ENCODE peak calls at places on chromosomes 5 and 9, in six cellular contexts. I is A549; G is HAP-1; L is mammary epithelial cell; E is CD4-positive, CD25-positive, alpha-beta regulatory T cell; S is CD8-positive, alpha-beta T cell. Y is an unnamed sample. For H3K4me1, the result is how much of the 10 kb centered on the place peaks cover.

GRCh38 chr5:153222956-153223355 is 267.5 kb upstream of the GRIA1 start:
- DNase-seq in L (peak), E (no peak), I (no peak), S (no peak), G (no peak), Y (peak)

GRCh38 chr9:27033815-27034403 is 28.4 kb upstream of the LRRC19 start:
- DNase-seq in L (peak), G (peak), S (peak), E (peak), I (peak), Y (peak)

GRCh38 chr5:127299678-127300077 is 9.1 kb downstream of the MEGF10 start:
- DNase-seq in L (no peak), E (no peak), G (no peak), S (no peak), I (no peak), Y (no peak)

GRCh38 chr9:124805186-124805585 is 28.3 kb downstream of the OLFML2A start:
- DNase-seq in L (no peak), I (no peak), G (no peak), S (no peak), E (no peak), Y (peak)

GRCh38 chr5:64207978-64208377 is 42.3 kb downstream of the RNF180 start:
- DNase-seq in G (no peak), E (no peak), S (no peak), I (no peak), L (peak), Y (peak)

GRCh38 chr9:16753256-16753655 is 117.2 kb downstream of the BNC2 start:
- DNase-seq in S (no peak), I (no peak), L (no peak), G (no peak), E (no peak), Y (no peak)

GRCh38 chr9:74942801-74943200 is 9.9 kb downstream of the C9orf40 start:
- DNase-seq in I (no peak), S (no peak), G (no peak), E (peak), L (no peak), Y (no peak)

GRCh38 chr9:114311571-114312512 is 11.1 kb upstream of the ORM1 start:
- DNase-seq in I (no peak), L (no peak), E (no peak), G (peak), S (no peak), Y (no peak)

GRCh38 chr9:99305124-99305523 is 83.0 kb downstream of the SEC61B start:
- DNase-seq in S (no peak), I (no peak), E (no peak), L (no peak), G (no peak), Y (no peak)

GRCh38 chr9:135905380-135906282 is 1.7 kb downstream of the CAMSAP1 start:
- DNase-seq in L (peak), I (no peak), G (no peak), S (peak), E (peak), Y (peak)

GRCh38 chr9:114571391-114571790 is 16.2 kb upstream of the ATP6V1G1 start:
- DNase-seq in L (no peak), S (no peak), I (no peak), E (no peak), G (no peak), Y (no peak)

GRCh38 chr5:13939647-13940046 is 4.8 kb downstream of the DNAH5 start:
- DNase-seq in L (no peak), I (no peak), E (no peak), G (no peak), S (no peak), Y (no peak)

GRCh38 chr9:137312852-137313325 is 10.8 kb upstream of the NRARP start:
- DNase-seq in S (no peak), L (no peak), E (no peak), I (no peak), G (no peak), Y (no peak)

GRCh38 chr9:110257971-110258370 is 1.7 kb upstream of the TXN start:
- DNase-seq in L (no peak), E (no peak), G (no peak), S (no peak), I (no peak), Y (no peak)

GRCh38 chr9:36543916-36544315 is 28.8 kb upstream of the MELK start:
- DNase-seq in G (no peak), L (peak), E (no peak), S (no peak), I (no peak), Y (peak)

GRCh38 chr5:133145436-133146143 is 93.8 kb downstream of the HSPA4 start:
- DNase-seq in E (no peak), S (no peak), G (no peak), L (no peak), I (no peak), Y (peak)

GRCh38 chr5:72082048-72082447 is 25.2 kb upstream of the MAP1B start:
- DNase-seq in G (no peak), E (no peak), L (no peak), I (no peak), S (no peak), Y (no peak)

GRCh38 chr9:99037768-99038167 is 67.1 kb upstream of the TGFBR1 start:
- DNase-seq in I (no peak), L (no peak), E (no peak), G (no peak), S (no peak), Y (no peak)

GRCh38 chr5:68843600-68844342 is 250.0 kb upstream of the SLC30A5 start:
- DNase-seq in G (no peak), S (no peak), L (no peak), I (no peak), E (no peak), Y (no peak)

GRCh38 chr9:134455951-134456739 is 129.9 kb downstream of the RXRA start:
- DNase-seq in I (peak), G (no peak), L (peak), S (peak), E (peak), Y (peak)

GRCh38 chr9:115146581-115147021 is 28.6 kb upstream of the TNC start:
- DNase-seq in G (no peak), E (no peak), S (no peak), L (peak), I (no peak), Y (peak)

GRCh38 chr9:29211681-29212589 is 1638.7 kb upstream of the C9orf72 start:
- DNase-seq in S (peak), I (peak), E (peak), L (peak), G (peak), Y (peak)

GRCh38 chr9:81538929-81539716 is 150.2 kb downstream of the TLE1 start:
- DNase-seq in E (no peak), G (no peak), I (no peak), S (no peak), L (no peak), Y (no peak)

GRCh38 chr9:121557581-121558422 is 58.2 kb upstream of the GGTA1 start:
- DNase-seq in E (peak), I (no peak), G (no peak), L (peak), S (no peak), Y (peak)

GRCh38 chr5:21654-22233 is 70.2 kb upstream of the PLEKHG4B start:
- DNase-seq in G (peak), I (peak), E (no peak), S (no peak), L (peak), Y (peak)

GRCh38 chr9:135088979-135089847 is 1.7 kb downstream of the OLFM1 start:
- DNase-seq in I (no peak), S (no peak), L (no peak), G (no peak), E (no peak), Y (no peak)

GRCh38 chr9:126406075-126406675 is 79.5 kb downstream of the MVB12B start:
- DNase-seq in S (no peak), L (no peak), G (no peak), I (no peak), E (no peak), Y (no peak)

GRCh38 chr9:91179237-91180138 is 182.2 kb downstream of the AUH start:
- DNase-seq in L (peak), I (no peak), S (no peak), G (no peak), E (no peak), Y (peak)

GRCh38 chr5:168651654-168652053 is 72.5 kb upstream of the PANK3 start:
- DNase-seq in G (no peak), I (peak), L (peak), S (no peak), E (no peak), Y (peak)

DNA sequence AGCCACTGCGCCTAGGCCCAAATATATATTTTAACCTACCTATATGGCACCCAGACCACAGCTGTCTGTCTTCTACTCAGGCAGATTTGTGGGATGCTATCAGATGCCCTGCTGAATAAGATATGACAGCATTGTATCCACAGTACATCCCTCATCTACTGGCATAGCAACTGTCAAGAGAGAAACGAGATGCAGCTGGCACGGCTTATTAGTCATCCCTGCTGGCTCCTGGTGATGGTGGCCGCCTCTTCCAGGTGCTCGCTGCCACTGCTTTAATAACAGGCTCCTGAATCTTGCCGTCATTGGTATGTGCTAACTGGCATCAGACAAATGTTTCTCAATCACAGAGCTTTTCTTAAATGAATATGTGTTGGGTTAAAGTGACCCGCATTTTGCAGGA is 34.0 kb downstream of the B4GALT1 start:
- DNase-seq in E (no peak), L (peak), I (no peak), G (no peak), S (no peak), Y (no peak)
- H3K4me1 ChIP-seq in E (under half), L (under half), I (half or more), G (under half), S (under half), Y (under half)

GRCh38 chr9:2904242-2904930 is 60.5 kb upstream of the PUM3 start:
- DNase-seq in I (no peak), G (no peak), L (no peak), S (no peak), E (no peak), Y (no peak)
- H3K4me1 ChIP-seq in I (under half), G (under half), L (under half), S (under half), E (under half), Y (under half)

GRCh38 chr9:14308751-14309140 is 5.2 kb downstream of the NFIB start:
- DNase-seq in E (no peak), S (no peak), G (no peak), L (peak), I (no peak), Y (peak)
- H3K4me1 ChIP-seq in E (under half), S (under half), G (under half), L (under half), I (under half), Y (under half)

DNA sequence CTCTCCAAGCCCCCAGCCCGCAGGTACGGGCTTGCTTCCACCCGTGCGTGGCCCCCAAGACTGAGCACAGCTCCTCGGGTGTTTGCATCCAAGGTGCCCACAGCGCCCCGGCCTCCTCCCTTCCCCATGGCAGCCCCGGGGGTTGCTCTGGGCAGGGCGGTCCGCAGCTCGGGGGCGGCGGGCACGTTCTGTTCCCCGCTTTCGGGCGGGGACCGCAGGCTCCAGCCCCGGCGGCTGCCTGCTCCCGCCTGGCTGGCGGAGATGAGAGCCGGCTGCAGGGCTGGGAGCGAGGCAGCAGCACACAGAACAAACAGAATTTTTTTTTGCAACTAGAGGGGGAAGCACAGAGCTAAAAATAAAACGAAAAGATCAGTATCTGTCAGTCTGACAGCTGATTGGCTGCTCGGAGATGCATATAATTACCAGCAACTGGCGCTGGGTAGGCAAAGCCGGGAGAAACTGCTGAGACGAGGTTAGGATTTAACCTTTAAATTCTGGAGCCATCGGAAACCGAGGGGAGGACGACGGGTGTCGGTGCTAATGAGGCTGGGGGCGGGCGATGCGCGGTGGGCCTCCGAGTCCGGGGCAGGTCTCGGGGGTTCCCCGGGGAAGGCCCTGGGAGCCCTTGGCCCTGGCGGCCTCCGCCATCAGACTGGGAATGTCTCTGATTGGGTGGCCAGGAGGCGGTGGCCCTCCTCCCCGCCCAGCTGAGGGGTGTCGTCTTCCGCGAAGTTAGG is 142.7 kb upstream of the IER5L start:
- DNase-seq in S (peak), E (peak), L (no peak), G (peak), I (no peak), Y (peak)
- H3K4me1 ChIP-seq in S (under half), E (under half), L (under half), G (under half), I (under half), Y (under half)

GRCh38 chr9:70589571-70590263 is 175.3 kb upstream of the KLF9 start:
- DNase-seq in E (no peak), I (no peak), S (no peak), G (no peak), L (peak), Y (peak)

GRCh38 chr9:70588999-70589398 is 174.5 kb upstream of the KLF9 start:
- DNase-seq in I (no peak), E (no peak), L (no peak), G (no peak), S (no peak), Y (no peak)

GRCh38 chr9:70588381-70588780 is 173.9 kb upstream of the KLF9 start:
- DNase-seq in G (no peak), S (no peak), E (no peak), L (no peak), I (no peak), Y (peak)

GRCh38 chr9:70586506-70586905 is 172.0 kb upstream of the KLF9 start:
- DNase-seq in I (no peak), L (no peak), G (no peak), E (no peak), S (no peak), Y (no peak)

DNA sequence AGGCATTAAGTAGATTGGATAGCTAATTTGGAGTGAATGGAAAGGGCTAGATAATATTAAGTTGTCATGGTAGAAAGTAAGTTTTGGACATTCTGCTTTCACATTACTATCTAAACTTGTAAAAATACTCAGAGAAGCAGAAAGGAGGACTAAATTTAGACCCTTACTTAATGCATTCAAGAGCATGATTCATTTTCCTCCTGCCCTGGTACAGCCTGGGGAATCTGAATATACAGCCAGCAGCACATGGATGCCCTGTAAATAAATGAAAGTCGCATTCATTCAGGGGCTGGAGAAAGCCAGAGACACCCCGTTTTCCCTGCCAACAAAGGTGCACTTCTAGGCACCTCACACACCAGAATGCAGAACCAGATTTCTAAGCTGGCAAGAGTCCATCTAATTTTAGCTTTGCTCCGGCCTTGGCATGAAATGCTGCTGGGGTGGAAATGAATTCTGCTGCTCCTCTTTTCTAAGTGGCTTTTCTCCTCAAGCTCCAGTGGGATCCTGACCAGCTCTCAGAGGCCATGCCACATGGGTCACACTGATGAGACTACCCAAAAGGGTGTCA is 172.8 kb upstream of the KLF9 start:
- DNase-seq in E (no peak), G (no peak), I (no peak), S (no peak), L (no peak), Y (peak)
- H3K4me1 ChIP-seq in E (under half), G (under half), I (under half), S (under half), L (under half), Y (under half)

GRCh38 chr9:24846248-24846912 is 300.7 kb upstream of the IZUMO3 start:
- DNase-seq in L (no peak), E (no peak), I (no peak), S (no peak), G (no peak), Y (no peak)

GRCh38 chr9:24844217-24844616 is 298.5 kb upstream of the IZUMO3 start:
- DNase-seq in G (no peak), I (no peak), L (no peak), S (no peak), E (no peak), Y (no peak)

GRCh38 chr9:24841993-24842392 is 296.3 kb upstream of the IZUMO3 start:
- DNase-seq in L (no peak), I (no peak), E (no peak), G (no peak), S (no peak), Y (no peak)
- H3K4me1 ChIP-seq in L (under half), I (under half), E (under half), G (under half), S (under half), Y (under half)

DNA sequence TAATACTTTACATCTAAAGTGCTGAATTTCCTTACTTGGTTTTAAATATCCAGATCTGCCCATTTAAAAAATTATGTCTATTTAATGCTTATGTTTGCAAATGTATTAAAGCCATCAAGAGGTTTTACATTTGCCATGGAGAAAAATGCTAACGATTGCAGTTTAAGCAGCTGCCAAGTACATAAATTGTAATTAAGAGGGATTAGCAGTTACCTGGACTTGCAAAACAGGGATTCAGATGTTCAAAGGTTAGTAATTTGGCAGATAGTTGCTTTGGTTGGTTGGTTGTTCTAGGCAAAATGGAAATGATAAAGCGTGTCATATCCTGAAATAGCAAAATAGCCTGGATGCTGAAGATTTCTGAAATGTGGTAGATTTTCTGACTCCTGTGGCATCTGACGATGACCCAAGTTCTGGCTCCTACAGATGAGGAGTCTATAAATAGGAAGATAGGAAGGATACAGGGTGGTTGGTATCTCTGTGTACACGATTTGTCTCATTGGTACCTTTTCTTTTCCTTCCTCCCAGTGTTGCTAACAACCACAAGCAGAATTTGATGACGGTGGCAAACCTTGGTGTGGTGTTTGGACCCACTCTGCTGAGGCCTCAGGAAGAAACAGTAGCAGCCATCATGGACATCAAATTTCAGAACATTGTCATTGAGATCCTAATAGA is 282.9 kb downstream of the NR3C1 start:
- DNase-seq in I (no peak), E (no peak), G (no peak), L (no peak), S (no peak), Y (no peak)
- H3K4me1 ChIP-seq in I (under half), E (under half), G (under half), L (under half), S (under half), Y (under half)

Y was measured in fibroblast of lung.